ENCODE peak calls at places on chromosomes 2 and 18, in four cellular contexts. F, N, C and K are unnamed samples.

GRCh38 chr2:159297042-159297707 is 10.7 kb upstream of the WDSUB1 start:
- DNase-seq in F (no peak), N (no peak), C (no peak), K (peak; percentile 58)

GRCh38 chr2:84378960-84379359 is 80.1 kb downstream of the SUCLG1 start:
- DNase-seq in F (no peak), N (no peak), C (no peak), K (no peak)

GRCh38 chr2:216232721-216233120 is 123.6 kb downstream of the XRCC5 start:
- DNase-seq in F (no peak), N (no peak), C (no peak), K (no peak)

GRCh38 chr18:66329716-66330115 is 274.2 kb downstream of the CDH19 start:
- DNase-seq in F (no peak), N (no peak), C (no peak), K (no peak)

GRCh38 chr2:39663187-39663930 is 2.4 kb upstream of the TMEM178A start:
- DNase-seq in F (no peak), N (peak; percentile 29), C (no peak), K (peak; percentile 48)

GRCh38 chr2:96993367-96993766 is 7.0 kb upstream of the FAM178B start:
- DNase-seq in F (no peak), N (no peak), C (no peak), K (no peak)

GRCh38 chr2:43605079-43605655 is 9.3 kb upstream of the THADA start:
- DNase-seq in F (peak; percentile 18), N (peak; percentile 72), C (no peak), K (no peak)

GRCh38 chr2:168611896-168612650 is 156.0 kb downstream of the CERS6 start:
- DNase-seq in F (no peak), N (no peak), C (no peak), K (no peak)

GRCh38 chr18:22778996-22779395 is 154.1 kb upstream of the RBBP8 start:
- DNase-seq in F (no peak), N (no peak), C (no peak), K (no peak)

GRCh38 chr2:127108090-127108523 is 1.2 kb upstream of the BIN1 start:
- DNase-seq in F (no peak), N (no peak), C (no peak), K (no peak)

GRCh38 chr18:2847341-2848144 is 737 bp downstream of the EMILIN2 start:
- DNase-seq in F (peak; percentile 38), N (no peak), C (no peak), K (no peak)

GRCh38 chr2:191878576-191879298 is 31.8 kb upstream of the CAVIN2 start:
- DNase-seq in F (no peak), N (peak; percentile 90), C (no peak), K (no peak)

GRCh38 chr18:57833441-57834101 is 30.5 kb upstream of the ATP8B1 start:
- DNase-seq in F (no peak), N (peak; percentile 57), C (no peak), K (peak; percentile 68)

GRCh38 chr2:17336458-17336857 is 181.8 kb downstream of the RAD51AP2 start:
- DNase-seq in F (no peak), N (no peak), C (no peak), K (no peak)

GRCh38 chr2:232974431-232974830 is 38.6 kb downstream of the NGEF start:
- DNase-seq in F (no peak), N (no peak), C (no peak), K (no peak)

GRCh38 chr2:218261424-218262273 is 834 bp downstream of the GPBAR1 start:
- DNase-seq in F (no peak), N (no peak), C (no peak), K (no peak)

GRCh38 chr2:203852760-203853159 is 14.8 kb upstream of the CTLA4 start:
- DNase-seq in F (no peak), N (no peak), C (no peak), K (no peak)

GRCh38 chr18:410103-410502 is 90.4 kb downstream of the COLEC12 start:
- DNase-seq in F (no peak), N (no peak), C (no peak), K (no peak)

GRCh38 chr18:43068781-43069180 is 46.7 kb downstream of the RIT2 start:
- DNase-seq in F (no peak), N (no peak), C (no peak), K (peak; percentile 76)

GRCh38 chr18:37564796-37565137 is 831 bp downstream of the CELF4 start:
- DNase-seq in F (peak; percentile 84), N (peak; percentile 21), C (no peak), K (no peak)

GRCh38 chr2:171889333-171889732 is 4.7 kb downstream of the SLC25A12 start:
- DNase-seq in F (no peak), N (no peak), C (no peak), K (no peak)

GRCh38 chr18:7817596-7817995 is 250.5 kb downstream of the PTPRM start:
- DNase-seq in F (no peak), N (no peak), C (no peak), K (no peak)

GRCh38 chr2:40975175-40975574 is 523.3 kb upstream of the SLC8A1 start:
- DNase-seq in F (no peak), N (no peak), C (no peak), K (no peak)

GRCh38 chr2:130768191-130768855 is 13.0 kb downstream of the AMER3 start:
- DNase-seq in F (no peak), N (no peak), C (no peak), K (no peak)

GRCh38 chr2:23599691-23600090 is 214.7 kb downstream of the KLHL29 start:
- DNase-seq in F (no peak), N (no peak), C (no peak), K (no peak)

GRCh38 chr2:153715218-153715617 is 156.5 kb upstream of the GALNT13 start:
- DNase-seq in F (no peak), N (no peak), C (no peak), K (no peak)

GRCh38 chr2:178782236-178782635 is 25.0 kb downstream of the TTN start:
- DNase-seq in F (no peak), N (no peak), C (no peak), K (no peak)

GRCh38 chr2:182015334-182016109 is 29.9 kb downstream of the PPP1R1C start:
- DNase-seq in F (no peak), N (peak; percentile 25), C (no peak), K (no peak)

GRCh38 chr2:8821276-8822217 is 15.9 kb downstream of the KIDINS220 start:
- DNase-seq in F (no peak), N (peak; percentile 56), C (no peak), K (peak; percentile 74)

GRCh38 chr2:60806988-60807681 is 51.1 kb downstream of the PAPOLG start:
- DNase-seq in F (no peak), N (peak; percentile 77), C (no peak), K (no peak)

GRCh38 chr2:240646061-240646899 is 21.0 kb downstream of the GPR35 start:
- DNase-seq in F (no peak), N (no peak), C (no peak), K (no peak)

GRCh38 chr18:63676927-63677326 is 15.2 kb upstream of the SERPINB3 start:
- DNase-seq in F (no peak), N (no peak), C (no peak), K (peak; percentile 21)

GRCh38 chr2:116545611-116546010 is 1268.9 kb upstream of the DDX18 start:
- DNase-seq in F (no peak), N (no peak), C (no peak), K (no peak)

GRCh38 chr2:235573331-235574221 is 79.7 kb downstream of the AGAP1 start:
- DNase-seq in F (no peak), N (no peak), C (no peak), K (no peak)
- H3K14ac ChIP-seq in F (no peak overlapping the region), N (no peak overlapping the region), C (no peak overlapping the region), K (no peak overlapping the region)

GRCh38 chr2:160405077-160405865 is 88.3 kb downstream of the RBMS1 start:
- DNase-seq in F (peak; percentile 76), N (no peak), C (no peak), K (no peak)
- H3K4me3 ChIP-seq in F (no peak overlapping the region), N (peak overlapping the region; percentile 99), C (peak overlapping the region; percentile 71), K (no peak overlapping the region)

GRCh38 chr2:226791487-226792081 is 8.0 kb downstream of the IRS1 start:
- DNase-seq in F (peak; percentile 83), N (peak; percentile 75), C (no peak), K (peak; percentile 83)
- H2AK5ac ChIP-seq in F (no peak overlapping the region), N (peak overlapping the region; percentile 86), C (no peak overlapping the region), K (no peak overlapping the region)

DNA sequence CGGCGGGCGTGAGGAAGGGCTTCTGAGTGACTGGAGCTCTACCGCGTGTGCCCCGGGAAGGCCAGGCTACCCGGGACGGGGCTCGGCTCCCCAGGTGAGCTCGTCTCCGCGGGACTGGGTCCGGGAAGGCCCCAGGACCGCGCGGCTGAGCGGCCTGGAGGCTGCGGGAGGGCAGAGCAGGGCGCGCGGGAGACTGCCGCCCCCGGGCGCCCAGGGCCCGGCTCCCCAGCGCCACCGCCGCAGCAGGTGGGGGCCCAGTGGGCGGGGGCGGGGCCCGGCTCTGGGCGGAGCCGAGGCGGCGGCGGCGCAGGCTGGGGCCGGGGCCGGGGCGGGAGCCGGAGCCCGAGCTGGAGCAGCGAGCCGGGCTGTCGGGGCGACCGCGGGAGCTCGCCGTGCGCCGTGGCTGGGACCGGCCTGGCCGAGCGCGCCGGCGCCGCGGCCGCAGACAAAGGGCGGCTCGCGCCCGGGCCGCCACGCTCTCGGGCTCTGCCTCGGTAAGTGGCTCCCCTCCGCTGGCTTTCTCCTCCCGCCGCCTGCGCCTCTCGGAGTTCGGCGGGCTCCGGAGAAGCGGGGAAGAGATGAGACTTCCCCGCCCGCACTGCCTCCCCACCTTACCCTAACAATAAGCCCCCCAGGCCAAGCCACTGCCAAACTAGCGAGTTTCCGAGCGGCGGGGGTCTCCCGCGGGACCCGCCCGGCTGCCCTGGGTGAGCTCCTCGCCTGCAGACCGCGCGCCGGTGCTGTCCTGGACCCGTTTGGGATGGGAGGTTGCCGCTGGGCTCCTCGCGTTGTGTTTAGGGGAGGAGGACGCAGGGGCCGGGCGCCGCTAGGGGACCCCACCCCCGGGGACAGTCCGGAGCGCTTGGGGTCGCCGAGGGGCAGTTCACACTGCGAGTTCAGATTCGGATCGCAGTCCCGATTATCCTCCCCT is at the start of gene MAPK4:
- DNase-seq in F (peak; percentile 48), N (no peak), C (no peak), K (peak; percentile 9)
- H3K14ac ChIP-seq in F (peak within 1 kb of the TSS; percentile 50), N (no peak within 1 kb of the TSS), C (no peak within 1 kb of the TSS), K (peak within 1 kb of the TSS; percentile 3)